ENCODE peak calls at places on chromosomes 16 and 17, in six cellular contexts. A is IMR-90, Z is H1, G is neuronal stem cell, H is mesenchymal stem cell, I is trophoblast cell. M is an unnamed sample.

GRCh38 chr16:1606774-1607173 is 5.1 kb downstream of the IFT140 start:
- DNase-seq in G (no peak), H (no peak), Z (no peak), I (no peak), A (no peak), M (no peak)

GRCh38 chr16:78045865-78046581 is 23.7 kb downstream of the CLEC3A start:
- DNase-seq in H (peak), A (peak), Z (peak), I (peak), G (peak), M (peak)

GRCh38 chr16:72195609-72196008 is 23.7 kb upstream of the PMFBP1 start:
- DNase-seq in Z (peak), H (peak), G (peak), I (no peak), A (no peak), M (peak)

GRCh38 chr17:7282752-7283321 is 1.3 kb downstream of the SLC2A4 start:
- DNase-seq in H (no peak), G (no peak), Z (no peak), I (no peak), A (no peak), M (no peak)

GRCh38 chr17:61317779-61318178 is 81.9 kb upstream of the TBX2 start:
- DNase-seq in H (no peak), I (no peak), A (no peak), G (no peak), Z (no peak), M (peak)

GRCh38 chr17:79808763-79809529 is 12.1 kb upstream of the CBX8 start:
- DNase-seq in I (peak), H (no peak), Z (no peak), A (no peak), G (no peak), M (peak)

GRCh38 chr17:4602041-4602440 is 17.7 kb downstream of the SMTNL2 start:
- DNase-seq in A (no peak), G (no peak), I (no peak), H (no peak), Z (no peak), M (no peak)

GRCh38 chr16:89122322-89122831 is 28.7 kb downstream of the ACSF3 start:
- DNase-seq in G (no peak), Z (no peak), I (no peak), H (no peak), A (no peak), M (no peak)

GRCh38 chr16:35687071-35687470 is 2227.7 kb downstream of the TP53TG3F start:
- DNase-seq in H (no peak), G (no peak), A (no peak), Z (no peak), I (no peak), M (no peak)

GRCh38 chr17:57455063-57455914 is 199.0 kb downstream of the MSI2 start:
- DNase-seq in G (no peak), H (peak), Z (no peak), A (peak), I (no peak), M (no peak)

GRCh38 chr17:41382396-41382795 is 290 bp upstream of the KRT34 start:
- DNase-seq in A (peak), I (peak), Z (no peak), H (peak), G (no peak), M (no peak)

DNA sequence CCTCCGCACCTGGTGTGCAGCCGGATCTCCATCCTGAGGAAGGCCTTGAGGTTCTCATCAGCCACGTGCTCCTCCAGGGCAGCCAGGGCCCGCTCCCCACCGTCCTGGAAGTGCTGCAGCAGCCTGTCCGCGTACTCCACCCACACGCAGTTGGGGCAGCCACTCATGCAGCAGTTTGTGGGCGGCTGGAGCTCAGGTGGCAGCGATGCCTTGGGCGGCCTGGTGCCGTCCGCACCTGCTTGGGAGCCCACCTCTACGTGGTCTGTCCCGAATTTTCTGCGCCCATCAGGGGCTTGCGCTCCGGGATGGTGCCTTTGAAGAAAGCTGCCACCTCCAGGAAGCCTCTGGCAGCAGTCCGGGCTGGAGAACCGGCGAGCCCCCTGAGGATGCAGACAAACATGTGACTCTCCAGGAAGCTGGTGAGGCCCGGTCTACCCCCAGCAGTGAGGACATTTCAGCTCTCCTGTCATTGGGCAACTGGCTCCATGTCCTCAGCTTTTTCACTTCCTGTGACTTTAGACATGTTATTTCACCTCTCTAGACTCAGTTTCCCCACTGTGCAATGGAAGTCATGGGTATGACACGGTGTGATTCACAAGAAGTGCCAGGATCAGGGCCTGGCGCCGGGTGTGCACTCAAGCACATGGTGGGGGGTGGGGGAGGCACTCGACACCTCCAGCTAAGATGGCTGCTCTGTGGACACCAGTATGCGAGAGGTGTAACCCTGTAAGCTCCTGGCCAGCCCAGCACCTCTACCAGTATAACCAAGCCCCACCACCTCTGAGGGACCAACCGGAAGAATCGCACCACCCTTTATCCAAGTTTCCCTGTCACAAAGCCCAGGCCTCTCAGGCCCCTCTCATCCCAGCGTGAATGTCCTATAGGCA is 957 bp downstream of the OXLD1 start:
- DNase-seq in H (no peak), Z (no peak), G (no peak), A (peak), I (no peak), M (peak)
- H2BK5ac ChIP-seq in H (peak), Z (peak), G (no peak), A (peak), I (peak), M (no peak)

DNA sequence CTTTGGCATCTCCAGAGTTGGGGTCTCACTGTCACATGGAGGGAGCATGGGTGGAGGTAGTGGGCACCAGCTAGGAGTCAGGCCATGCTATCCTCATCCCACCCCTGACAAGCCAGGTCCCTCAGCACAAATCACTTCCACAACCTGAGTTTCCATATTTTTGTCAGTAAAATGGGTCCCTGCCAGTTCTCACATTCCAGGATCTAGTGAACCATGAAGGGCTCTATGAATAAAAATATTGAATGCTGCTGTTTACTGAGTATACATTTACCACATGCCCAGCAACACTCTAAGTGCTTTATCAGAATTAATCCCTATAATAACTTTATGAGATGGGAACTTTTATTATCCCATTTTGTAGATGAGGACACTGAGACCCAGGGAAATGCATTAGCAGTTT is 16.8 kb downstream of the SEZ6 start:
- DNase-seq in H (no peak), A (no peak), G (no peak), I (no peak), Z (no peak), M (no peak)
- H3K4me2 ChIP-seq in H (no peak), A (no peak), G (no peak), I (no peak), Z (no peak), M (no peak)

DNA sequence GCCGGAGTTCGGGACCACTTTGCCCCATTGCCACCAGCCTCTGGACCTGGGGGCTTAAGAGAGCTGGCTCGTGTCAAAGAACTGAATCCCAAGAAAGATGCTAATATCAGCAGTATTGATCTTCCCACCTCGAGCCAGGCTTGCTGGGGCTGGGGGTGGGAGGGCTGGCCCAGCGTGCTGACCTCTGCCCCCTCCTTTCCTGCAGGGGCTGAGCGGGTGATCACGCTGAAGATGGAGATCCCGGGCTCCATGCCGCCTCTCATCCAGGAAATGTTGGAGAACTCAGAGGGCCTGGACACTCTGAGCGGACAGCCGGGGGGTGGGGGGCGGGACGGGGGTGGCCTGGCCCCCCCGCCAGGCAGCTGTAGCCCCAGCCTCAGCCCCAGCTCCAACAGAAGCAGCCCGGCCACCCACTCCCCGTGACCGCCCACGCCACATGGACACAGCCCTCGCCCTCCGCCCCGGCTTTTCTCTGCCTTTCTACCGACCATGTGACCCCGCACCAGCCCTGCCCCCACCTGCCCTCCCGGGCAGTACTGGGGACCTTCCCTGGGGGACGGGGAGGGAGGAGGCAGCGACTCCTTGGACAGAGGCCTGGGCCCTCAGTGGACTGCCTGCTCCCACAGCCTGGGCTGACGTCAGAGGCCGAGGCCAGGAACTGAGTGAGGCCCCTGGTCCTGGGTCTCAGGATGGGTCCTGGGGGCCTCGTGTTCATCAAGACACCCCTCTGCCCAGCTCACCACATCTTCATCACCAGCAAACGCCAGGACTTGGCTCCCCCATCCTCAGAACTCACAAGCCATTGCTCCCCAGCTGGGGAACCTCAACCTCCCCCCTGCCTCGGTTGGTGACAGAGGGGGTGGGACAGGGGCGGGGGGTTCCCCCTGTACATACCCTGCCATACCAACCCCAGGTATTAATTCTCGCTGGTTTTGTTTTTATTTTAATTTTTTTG is 8.5 kb downstream of the GJD3 start:
- DNase-seq in A (no peak), H (no peak), I (no peak), G (no peak), Z (no peak), M (no peak)
- H4K91ac ChIP-seq in A (no peak), H (no peak), I (no peak), G (no peak), Z (no peak), M (no peak)

DNA sequence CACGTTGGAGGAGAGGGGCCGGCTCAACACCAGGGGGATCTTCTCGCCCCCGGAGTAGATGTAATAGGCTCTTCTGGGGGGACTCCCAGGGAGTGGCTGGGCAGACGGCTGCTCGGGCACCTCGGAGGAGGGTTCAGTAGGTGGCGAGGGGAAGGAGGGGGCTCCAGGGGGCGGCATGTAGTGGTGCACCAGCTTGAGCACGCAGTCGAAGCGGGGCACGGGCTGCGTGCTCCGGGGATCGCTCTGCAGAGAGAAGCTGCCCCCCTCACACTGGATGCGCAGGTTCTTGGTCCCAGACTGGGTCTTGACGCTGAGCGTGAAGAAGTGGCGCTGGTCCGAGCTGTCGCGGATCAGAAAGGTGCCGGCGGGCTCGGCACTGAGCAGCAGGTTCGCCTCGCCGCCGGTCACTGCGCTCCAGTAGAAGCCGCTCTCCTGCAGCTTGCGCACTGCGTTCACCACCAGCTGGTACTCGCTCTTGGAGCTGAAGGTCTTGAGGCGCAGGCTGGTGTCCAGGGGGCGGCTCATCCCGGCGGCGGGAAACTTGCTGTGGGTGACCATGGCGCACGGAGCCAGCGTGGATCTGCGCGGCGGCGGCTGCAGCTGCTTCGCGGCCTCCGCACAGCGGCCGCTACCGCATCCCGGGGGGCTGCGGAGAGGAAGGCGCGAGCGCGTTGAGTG is 1.2 kb downstream of the SOCS3 start:
- DNase-seq in H (peak), I (peak), A (peak), Z (no peak), G (no peak), M (peak)
- H2BK5ac ChIP-seq in H (no peak), I (peak), A (peak), Z (no peak), G (peak), M (no peak)

GRCh38 chr16:11552445-11552844 is 34.3 kb downstream of the LITAF start:
- DNase-seq in Z (no peak), I (no peak), A (no peak), H (no peak), G (no peak), M (no peak)
- H3K4me2 ChIP-seq in Z (no peak), I (no peak), A (no peak), H (no peak), G (no peak), M (no peak)

DNA sequence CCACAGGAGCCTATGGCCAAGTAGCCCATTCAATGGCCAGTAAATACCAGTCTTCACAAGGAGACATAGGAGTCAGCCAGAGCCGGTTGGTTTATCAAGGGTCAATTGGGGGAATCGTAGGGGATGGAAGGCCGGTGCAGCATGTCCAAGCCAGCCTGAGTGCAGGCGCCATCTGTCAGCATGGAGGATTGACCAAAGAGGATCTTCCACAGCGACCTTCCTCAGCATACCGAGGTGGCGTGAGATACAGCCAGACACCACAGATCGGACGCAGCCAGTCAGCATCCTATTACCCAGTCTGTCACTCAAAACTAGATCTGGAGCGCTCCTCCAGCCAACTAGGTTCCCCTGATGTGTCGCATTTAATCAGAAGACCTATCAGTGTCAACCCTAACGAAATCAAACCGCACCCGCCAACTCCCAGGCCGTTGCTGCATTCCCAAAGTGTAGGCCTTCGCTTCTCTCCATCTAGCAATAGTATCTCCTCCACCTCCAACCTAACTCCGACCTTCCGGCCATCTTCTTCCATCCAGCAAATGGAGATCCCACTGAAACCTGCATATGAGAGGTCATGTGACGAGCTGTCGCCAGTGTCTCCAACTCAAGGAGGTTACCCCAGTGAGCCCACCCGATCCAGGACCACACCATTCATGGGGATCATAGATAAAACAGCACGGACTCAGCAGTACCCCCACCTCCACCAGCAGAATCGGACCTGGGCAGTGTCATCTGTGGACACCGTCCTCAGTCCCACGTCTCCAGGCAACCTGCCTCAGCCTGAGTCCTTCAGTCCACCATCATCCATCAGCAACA is 25.0 kb downstream of the CYB561 start:
- DNase-seq in Z (no peak), G (no peak), H (no peak), I (no peak), A (no peak), M (no peak)
- H4K91ac ChIP-seq in Z (no peak), G (no peak), H (no peak), I (no peak), A (no peak), M (no peak)

DNA sequence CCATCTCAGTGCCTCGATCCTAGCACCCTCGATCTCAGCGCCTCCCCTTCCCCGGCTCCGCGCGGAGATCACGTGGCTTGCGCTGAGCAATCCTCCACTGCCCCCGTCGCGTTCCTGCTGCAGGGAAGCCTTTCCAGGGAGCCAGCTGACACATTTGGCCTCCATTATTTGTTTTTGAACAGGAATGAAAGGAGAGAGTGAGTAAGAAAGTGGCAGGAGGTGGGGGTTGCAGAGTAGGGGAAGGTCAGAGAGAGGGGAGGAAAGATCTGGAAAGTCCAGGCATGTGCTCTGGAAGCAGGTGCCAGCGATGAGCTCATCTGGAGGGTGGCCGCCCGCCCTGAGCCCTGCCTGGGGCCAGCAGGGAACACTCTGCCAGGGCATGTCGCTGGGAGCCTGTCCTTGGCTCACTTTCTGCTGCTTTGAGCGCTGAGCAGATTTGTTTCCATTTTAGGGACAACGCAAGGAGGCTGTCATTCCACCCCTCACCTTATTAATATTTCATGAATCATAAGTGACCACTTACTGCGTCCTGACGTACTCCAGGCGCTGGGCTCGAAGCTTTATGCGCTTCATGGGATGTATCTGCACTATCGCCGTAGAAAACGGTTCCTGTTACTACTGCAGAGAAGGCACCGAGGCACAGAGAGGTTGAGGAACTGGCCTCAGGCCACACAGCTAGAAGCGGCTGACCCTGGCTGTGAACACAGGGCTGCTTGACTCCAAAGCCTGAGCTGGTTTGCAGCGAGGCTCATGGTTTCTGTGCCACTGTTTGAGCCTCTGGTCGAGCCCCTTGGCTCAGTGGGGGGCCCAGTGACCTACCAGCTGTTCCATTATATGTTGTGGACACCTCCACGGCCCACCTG is 283.1 kb downstream of the SEC14L1 start:
- DNase-seq in H (peak), I (no peak), Z (no peak), A (peak), G (no peak), M (no peak)
- H2BK5ac ChIP-seq in H (peak), I (no peak), Z (peak), A (peak), G (peak), M (no peak)

GRCh38 chr16:57166951-57167350 is 18.9 kb downstream of the PSME3IP1 start:
- DNase-seq in A (peak), H (no peak), Z (no peak), I (peak), G (no peak), M (no peak)
- H3K4me2 ChIP-seq in A (no peak), H (no peak), Z (no peak), I (no peak), G (no peak), M (no peak)

GRCh38 chr17:76157759-76158158 is 16.7 kb upstream of the FOXJ1 start:
- DNase-seq in G (no peak), I (no peak), H (no peak), Z (no peak), A (no peak), M (peak)
- H4K91ac ChIP-seq in G (no peak), I (no peak), H (no peak), Z (no peak), A (no peak), M (no peak)

DNA sequence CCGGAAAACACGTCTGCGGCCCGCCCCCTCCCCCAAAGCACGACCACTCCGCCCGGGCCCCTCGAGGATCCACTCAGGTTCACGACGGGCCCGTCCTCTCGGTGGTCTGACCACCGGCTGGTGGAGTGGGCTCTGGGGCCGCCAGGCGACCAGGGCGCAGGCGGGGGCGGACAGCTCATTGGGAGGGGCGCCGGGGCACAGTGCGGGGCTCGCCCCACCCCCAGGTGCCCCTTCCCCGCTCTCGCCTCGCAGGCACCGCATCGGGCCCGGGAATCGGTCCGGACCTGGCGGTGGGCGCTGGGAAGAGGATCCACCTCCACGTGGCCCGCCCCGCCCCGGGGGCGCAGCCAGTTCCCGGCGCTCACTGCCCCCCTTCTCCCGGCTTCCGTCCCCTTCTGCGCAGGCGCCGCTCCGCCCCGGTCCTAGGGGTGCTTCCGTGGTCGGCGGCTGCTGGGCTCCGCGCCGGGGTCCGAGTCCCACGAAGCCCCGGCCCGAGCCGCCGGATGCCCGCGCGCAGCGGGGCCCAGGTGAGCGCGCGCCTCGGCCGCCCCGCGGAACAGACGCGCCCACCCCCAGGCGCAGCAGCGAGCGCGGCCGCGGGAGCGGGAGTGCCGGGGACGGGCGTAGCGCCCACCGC is at the start of gene MPG:
- DNase-seq in I (peak), H (peak), G (peak), A (peak), Z (no peak), M (peak)
- H2BK5ac ChIP-seq in I (peak), H (peak), G (peak), A (peak), Z (peak), M (no peak)